ENCODE peak calls at places on chromosomes 2 and 18, in five cellular contexts. N is BE2C; A is activated naive CD4-positive, alpha-beta T cell treated with anti-CD3 and anti-CD28 coated beads, Interleukin-2, amount 50 U/mL, for 16 hours; G is NCI-H2171; Y is stimulated activated CD8-positive, alpha-beta memory T cell treated with anti-CD3 and anti-CD28 coated beads, Interleukin-15, amount 100 ng/mL, for 1 hour. E is an unnamed sample.

GRCh38 chr2:84888401-84889276 is 7.8 kb upstream of the TRABD2A start:
- DNase-seq in G (no peak), A (peak), N (no peak), Y (no peak), E (peak)

GRCh38 chr2:241112046-241112445 is 10.0 kb upstream of the MTERF4 start:
- DNase-seq in G (no peak), N (no peak), Y (no peak), A (no peak), E (no peak)

GRCh38 chr2:201129044-201129505 is 13.1 kb downstream of the CFLAR start:
- DNase-seq in A (peak), G (no peak), N (no peak), Y (no peak), E (peak)

GRCh38 chr2:12819098-12819465 is 102.3 kb downstream of the TRIB2 start:
- DNase-seq in G (no peak), Y (no peak), N (peak), A (no peak), E (peak)

GRCh38 chr2:218046234-218046633 is 22.8 kb upstream of the RUFY4 start:
- DNase-seq in A (no peak), N (no peak), Y (no peak), G (no peak), E (no peak)

GRCh38 chr2:128386066-128386465 is 67.4 kb upstream of the HS6ST1 start:
- DNase-seq in Y (no peak), N (no peak), A (peak), G (no peak), E (no peak)

GRCh38 chr2:44450082-44450481 is 88.3 kb downstream of the CAMKMT start:
- DNase-seq in Y (no peak), G (no peak), A (no peak), N (no peak), E (no peak)

GRCh38 chr2:157935378-157935726 is 59.2 kb upstream of the ACVR1 start:
- DNase-seq in N (no peak), A (no peak), G (no peak), Y (no peak), E (no peak)

GRCh38 chr2:175815537-175815936 is 186.5 kb downstream of the LNPK start:
- DNase-seq in N (no peak), G (no peak), Y (no peak), A (no peak), E (peak)

GRCh38 chr2:27133195-27133875 is 1.1 kb downstream of the PREB start:
- DNase-seq in G (no peak), N (no peak), Y (no peak), A (peak), E (no peak)

GRCh38 chr2:69514406-69514805 is 77.2 kb upstream of the NFU1 start:
- DNase-seq in N (peak), Y (no peak), G (peak), A (no peak), E (peak)

GRCh38 chr2:233174131-233174530 is 77.3 kb upstream of the ATG16L1 start:
- DNase-seq in G (no peak), A (no peak), N (no peak), Y (no peak), E (no peak)

GRCh38 chr2:104863585-104864279 is 9.8 kb downstream of the POU3F3 start:
- DNase-seq in A (no peak), Y (no peak), N (no peak), G (no peak), E (no peak)

GRCh38 chr2:15920696-15921095 is 19.7 kb upstream of the MYCN start:
- DNase-seq in A (no peak), G (no peak), N (no peak), Y (no peak), E (no peak)

GRCh38 chr18:45464619-45465018 is 150.7 kb upstream of the SLC14A2 start:
- DNase-seq in G (peak), Y (no peak), N (peak), A (no peak), E (no peak)

GRCh38 chr2:113755690-113756063 is 765 bp downstream of the SLC35F5 start:
- DNase-seq in A (no peak), N (no peak), Y (no peak), G (no peak), E (no peak)

GRCh38 chr2:96831679-96832078 is 12.1 kb downstream of the ANKRD23 start:
- DNase-seq in Y (no peak), A (no peak), G (no peak), N (no peak), E (no peak)

GRCh38 chr18:57077786-57078552 is 68.9 kb upstream of the BOD1L2 start:
- DNase-seq in Y (no peak), N (no peak), A (no peak), G (no peak), E (no peak)

GRCh38 chr18:3448845-3449701 is 899 bp upstream of the TGIF1 start:
- DNase-seq in Y (peak), G (no peak), N (peak), A (peak), E (peak)

GRCh38 chr2:47654790-47655562 is 128.0 kb upstream of the MSH6 start:
- DNase-seq in Y (no peak), G (no peak), N (no peak), A (no peak), E (no peak)

GRCh38 chr2:222774941-222775340 is 85.9 kb upstream of the ACSL3 start:
- DNase-seq in Y (no peak), A (no peak), N (peak), G (no peak), E (no peak)

GRCh38 chr2:11129598-11130449 is 25.4 kb upstream of the SLC66A3 start:
- DNase-seq in N (peak), G (no peak), Y (peak), A (peak), E (no peak)

GRCh38 chr2:46848446-46848845 is 67.2 kb downstream of the MCFD2 start:
- DNase-seq in N (no peak), A (no peak), Y (no peak), G (no peak), E (peak)

GRCh38 chr2:176213406-176213805 is 24.9 kb downstream of the HOXD1 start:
- DNase-seq in Y (no peak), A (no peak), G (no peak), N (no peak), E (no peak)

GRCh38 chr2:28175028-28175427 is 217.6 kb upstream of the FOSL2 start:
- DNase-seq in N (no peak), A (no peak), Y (no peak), G (peak), E (no peak)

GRCh38 chr2:240368746-240369724 is 66.4 kb upstream of the GPC1 start:
- DNase-seq in N (no peak), Y (no peak), A (no peak), G (no peak), E (no peak)

E was measured in MG63.